ENCODE peak calls at places on chromosome 3, in six cellular contexts. A, D, T, C, W and F are unnamed samples.

GRCh38 chr3:123620338-123620737 is 35.5 kb upstream of the HACD2 start:
- DNase-seq in A (peak), D (no peak), T (no peak), C (no peak), W (no peak), F (no peak)

GRCh38 chr3:127143172-127143571 is 49.8 kb upstream of the PRR23E start:
- DNase-seq in A (no peak), D (no peak), T (no peak), C (no peak), W (no peak), F (no peak)

GRCh38 chr3:98326036-98326435 is 27.6 kb upstream of the OR5K4 start:
- DNase-seq in A (no peak), D (no peak), T (no peak), C (no peak), W (no peak), F (peak)

GRCh38 chr3:152554980-152555379 is 280.0 kb upstream of the P2RY1 start:
- DNase-seq in A (no peak), D (no peak), T (no peak), C (no peak), W (no peak), F (no peak)

GRCh38 chr3:127479449-127479848 is 111.1 kb downstream of the TPRA1 start:
- DNase-seq in A (peak), D (no peak), T (no peak), C (no peak), W (no peak), F (no peak)

GRCh38 chr3:38117163-38117716 is 19.7 kb downstream of the ACAA1 start:
- DNase-seq in A (no peak), D (no peak), T (peak), C (no peak), W (no peak), F (no peak)

GRCh38 chr3:53166781-53167291 is 5.8 kb downstream of the PRKCD start:
- DNase-seq in A (no peak), D (no peak), T (peak), C (no peak), W (no peak), F (peak)

GRCh38 chr3:32895701-32896100 is 55.7 kb upstream of the CCR4 start:
- DNase-seq in A (no peak), D (no peak), T (no peak), C (no peak), W (no peak), F (no peak)

GRCh38 chr3:113086506-113087461 is 96.0 kb downstream of the GTPBP8 start:
- DNase-seq in A (peak), D (no peak), T (peak), C (no peak), W (no peak), F (no peak)

GRCh38 chr3:166498439-166498838 is 661.2 kb upstream of the BCHE start:
- DNase-seq in A (no peak), D (no peak), T (no peak), C (no peak), W (no peak), F (no peak)

GRCh38 chr3:123111640-123112039 is 44.8 kb downstream of the PDIA5 start:
- DNase-seq in A (no peak), D (no peak), T (no peak), C (no peak), W (no peak), F (no peak)

GRCh38 chr3:161212892-161213291 is 8.2 kb upstream of the NMD3 start:
- DNase-seq in A (no peak), D (no peak), T (no peak), C (no peak), W (no peak), F (no peak)

GRCh38 chr3:54870423-54870822 is 57.4 kb downstream of the LRTM1 start:
- DNase-seq in A (peak), D (no peak), T (peak), C (peak), W (no peak), F (no peak)

GRCh38 chr3:37592328-37592727 is 269.4 kb upstream of the CTDSPL start:
- DNase-seq in A (no peak), D (no peak), T (no peak), C (no peak), W (no peak), F (no peak)

GRCh38 chr3:42036483-42036823 is 54.7 kb upstream of the TRAK1 start:
- DNase-seq in A (no peak), D (no peak), T (peak), C (peak), W (no peak), F (peak)

GRCh38 chr3:52091566-52092290 is 35.4 kb upstream of the DUSP7 start:
- DNase-seq in A (no peak), D (no peak), T (peak), C (no peak), W (no peak), F (no peak)

GRCh38 chr3:127373701-127374625 is 86.1 kb upstream of the PRR20G start:
- DNase-seq in A (no peak), D (no peak), T (no peak), C (no peak), W (peak), F (peak)

GRCh38 chr3:52829906-52830463 is 487 bp downstream of the ITIH4 start:
- DNase-seq in A (no peak), D (no peak), T (no peak), C (no peak), W (no peak), F (no peak)

GRCh38 chr3:184568918-184569829 is 7.6 kb downstream of the EPHB3 start:
- DNase-seq in A (peak), D (no peak), T (peak), C (peak), W (no peak), F (no peak)

GRCh38 chr3:129602730-129603560 is 3.5 kb downstream of the PLXND1 start:
- DNase-seq in A (no peak), D (no peak), T (peak), C (peak), W (no peak), F (no peak)

GRCh38 chr3:160481856-160482255 is 32.3 kb upstream of the TRIM59 start:
- DNase-seq in A (no peak), D (no peak), T (no peak), C (no peak), W (no peak), F (peak)

GRCh38 chr3:128100126-128100525 is 23.5 kb downstream of the RUVBL1 start:
- DNase-seq in A (no peak), D (no peak), T (no peak), C (no peak), W (no peak), F (peak)

GRCh38 chr3:141241248-141242034 is 9.8 kb downstream of the PXYLP1 start:
- DNase-seq in A (no peak), D (no peak), T (no peak), C (no peak), W (no peak), F (no peak)

GRCh38 chr3:171959532-171960044 is 79.8 kb upstream of the FNDC3B start:
- DNase-seq in A (no peak), D (no peak), T (no peak), C (no peak), W (no peak), F (no peak)

GRCh38 chr3:16122155-16122554 is 52.3 kb upstream of the GALNT15 start:
- DNase-seq in A (no peak), D (no peak), T (no peak), C (no peak), W (no peak), F (peak)

GRCh38 chr3:98246142-98246541 is 17.9 kb upstream of the OR5H6 start:
- DNase-seq in A (no peak), D (no peak), T (no peak), C (no peak), W (no peak), F (no peak)